ENCODE peak calls at places on chromosomes 16 and 17, in eight cellular contexts. E is endothelial cell of umbilical vein, Q is heart left ventricle, J is body of pancreas, O is ovary, C is uterus, D is A549, P is Peyer's patch. X is an unnamed sample.

GRCh38 chr16:9139965-9140364 is 48.5 kb downstream of the HAPSTR1 start:
- DNase-seq in E (no peak), Q (no peak), J (no peak), O (no peak), C (no peak), D (peak; percentile 70), P (no peak), X (no peak)

GRCh38 chr17:74190154-74190553 is 13.3 kb upstream of the RPL38 start:
- DNase-seq in E (peak; percentile 61), Q (no peak), J (peak; percentile 35), O (no peak), C (no peak), D (peak; percentile 73), P (no peak), X (no peak)

GRCh38 chr16:87637357-87637756 is 35.0 kb downstream of the JPH3 start:
- DNase-seq in E (no peak), Q (no peak), J (no peak), O (no peak), C (no peak), D (no peak), P (no peak), X (no peak)

GRCh38 chr16:56964243-56965148 is 2.7 kb downstream of the CETP start:
- DNase-seq in E (peak; percentile 74), Q (peak; percentile 88), J (peak; percentile 90), O (peak; percentile 73), C (peak; percentile 67), D (peak; percentile 85), P (peak; percentile 98), X (peak; percentile 84)

GRCh38 chr17:5581655-5582054 is 2.7 kb downstream of the NLRP1 start:
- DNase-seq in E (no peak), Q (no peak), J (no peak), O (no peak), C (no peak), D (no peak), P (no peak), X (no peak)

GRCh38 chr17:63071797-63072196 is 105.8 kb downstream of the TANC2 start:
- DNase-seq in E (no peak), Q (no peak), J (no peak), O (no peak), C (no peak), D (no peak), P (no peak), X (no peak)

GRCh38 chr17:17535957-17536356 is 39.8 kb upstream of the RASD1 start:
- DNase-seq in E (no peak), Q (peak; percentile 89), J (peak; percentile 88), O (no peak), C (no peak), D (peak; percentile 81), P (no peak), X (no peak)

GRCh38 chr16:720990-721764 is at the start of gene ANTKMT:
- DNase-seq in E (peak; percentile 64), Q (peak; percentile 83), J (peak; percentile 89), O (peak; percentile 87), C (peak; percentile 57), D (peak; percentile 88), P (peak; percentile 89), X (no peak)

GRCh38 chr17:47120521-47121095 is 68.5 kb downstream of the CDC27 start:
- DNase-seq in E (no peak), Q (no peak), J (no peak), O (no peak), C (no peak), D (no peak), P (no peak), X (no peak)

GRCh38 chr17:64994281-64994680 is 62.3 kb downstream of the GNA13 start:
- DNase-seq in E (no peak), Q (no peak), J (no peak), O (no peak), C (no peak), D (no peak), P (no peak), X (no peak)

GRCh38 chr17:4968916-4969550 is 1.4 kb upstream of the SPAG7 start:
- DNase-seq in E (peak; percentile 38), Q (no peak), J (peak; percentile 21), O (peak; percentile 55), C (peak; percentile 51), D (peak; percentile 49), P (no peak), X (no peak)

GRCh38 chr16:87778830-87779579 is 13.2 kb upstream of the KLHDC4 start:
- DNase-seq in E (peak; percentile 95), Q (peak; percentile 83), J (peak; percentile 92), O (peak; percentile 91), C (peak; percentile 74), D (peak; percentile 99), P (peak; percentile 88), X (peak; percentile 97)

GRCh38 chr17:81020767-81021497 is 14.0 kb upstream of the BAIAP2 start:
- DNase-seq in E (no peak), Q (peak; percentile 69), J (no peak), O (peak; percentile 54), C (peak; percentile 20), D (no peak), P (no peak), X (no peak)

GRCh38 chr17:16371742-16372141 is 9.1 kb upstream of the UBB start:
- DNase-seq in E (peak; percentile 39), Q (no peak), J (no peak), O (no peak), C (no peak), D (peak; percentile 82), P (no peak), X (no peak)

GRCh38 chr17:72974605-72975232 is 117.8 kb downstream of the SLC39A11 start:
- DNase-seq in E (no peak), Q (no peak), J (no peak), O (no peak), C (no peak), D (peak; percentile 55), P (no peak), X (no peak)

GRCh38 chr17:77873518-77874302 is 84.8 kb upstream of the TNRC6C start:
- DNase-seq in E (no peak), Q (no peak), J (no peak), O (no peak), C (no peak), D (no peak), P (no peak), X (no peak)

GRCh38 chr16:13307255-13307654 is 405.9 kb downstream of the SHISA9 start:
- DNase-seq in E (no peak), Q (no peak), J (peak; percentile 16), O (no peak), C (no peak), D (no peak), P (no peak), X (no peak)

GRCh38 chr17:76612977-76613851 is 27.6 kb upstream of the ST6GALNAC2 start:
- DNase-seq in E (no peak), Q (no peak), J (no peak), O (no peak), C (no peak), D (peak; percentile 58), P (no peak), X (no peak)

GRCh38 chr17:3826191-3826590 is 19.9 kb downstream of the NCBP3 start:
- DNase-seq in E (no peak), Q (no peak), J (no peak), O (no peak), C (no peak), D (no peak), P (no peak), X (no peak)

GRCh38 chr17:39608601-39609000 is 881 bp upstream of the NEUROD2 start:
- DNase-seq in E (no peak), Q (no peak), J (no peak), O (no peak), C (no peak), D (peak; percentile 46), P (no peak), X (no peak)

GRCh38 chr16:2078096-2078495 is 30.3 kb downstream of the TSC2 start:
- DNase-seq in E (no peak), Q (no peak), J (no peak), O (no peak), C (no peak), D (no peak), P (no peak), X (no peak)

GRCh38 chr16:2076072-2076865 is 28.5 kb downstream of the TSC2 start:
- DNase-seq in E (no peak), Q (no peak), J (no peak), O (no peak), C (no peak), D (no peak), P (no peak), X (no peak)

GRCh38 chr16:2077696-2078095 is 29.9 kb downstream of the TSC2 start:
- DNase-seq in E (no peak), Q (no peak), J (no peak), O (no peak), C (no peak), D (no peak), P (no peak), X (no peak)

GRCh38 chr16:2075631-2076030 is 27.8 kb downstream of the TSC2 start:
- DNase-seq in E (no peak), Q (no peak), J (no peak), O (no peak), C (no peak), D (no peak), P (no peak), X (no peak)

GRCh38 chr16:2077016-2077415 is 29.2 kb downstream of the TSC2 start:
- DNase-seq in E (no peak), Q (no peak), J (no peak), O (no peak), C (no peak), D (no peak), P (no peak), X (no peak)
- TF ChIP-seq POLR2A in E (no peak), Q (no peak), J (no peak), O (no peak), C (no peak), D (no peak), P (no peak), X (no peak)

GRCh38 chr17:8574687-8575086 is 55.8 kb downstream of the MYH10 start:
- DNase-seq in E (no peak), Q (peak; percentile 30), J (no peak), O (no peak), C (peak; percentile 21), D (peak; percentile 36), P (no peak), X (no peak)
- TF ChIP-seq CTCF in E (no peak), Q (peak; percentile 57), J (no peak), O (peak; percentile 18), C (peak; percentile 16), D (no peak), P (peak; percentile 17), X (no peak)

GRCh38 chr16:30068333-30068732 is 2.8 kb downstream of the ALDOA start:
- DNase-seq in E (no peak), Q (no peak), J (no peak), O (no peak), C (no peak), D (no peak), P (no peak), X (no peak)
- H3K4me3 ChIP-seq in E (no peak overlapping the region), Q (peak overlapping the region; percentile 90), J (no peak overlapping the region), O (no peak overlapping the region), C (no peak overlapping the region), D (no peak overlapping the region), P (no peak overlapping the region), X (no peak overlapping the region)

GRCh38 chr17:56694825-56695224 is 101.3 kb downstream of the NOG start:
- DNase-seq in E (no peak), Q (no peak), J (no peak), O (no peak), C (no peak), D (no peak), P (no peak), X (no peak)

GRCh38 chr17:56700919-56701420 is 107.5 kb downstream of the NOG start:
- DNase-seq in E (no peak), Q (no peak), J (no peak), O (no peak), C (no peak), D (no peak), P (no peak), X (no peak)

GRCh38 chr17:56697190-56697589 is 103.7 kb downstream of the NOG start:
- DNase-seq in E (no peak), Q (no peak), J (no peak), O (no peak), C (no peak), D (no peak), P (no peak), X (no peak)

GRCh38 chr17:56699186-56699895 is 105.8 kb downstream of the NOG start:
- DNase-seq in E (peak; percentile 56), Q (no peak), J (peak; percentile 61), O (no peak), C (no peak), D (peak; percentile 97), P (no peak), X (peak; percentile 48)
- TF ChIP-seq POLR2A in E (peak; percentile 42), Q (no peak), J (no peak), O (no peak), C (no peak), D (no peak), P (no peak), X (no peak)